ENCODE peak calls at places on chromosome 17, in four cellular contexts. K is CD4-positive, alpha-beta T cell; T is effector CD8-positive, alpha-beta T cell; Q is T1000. Z is an unnamed sample.

GRCh38 chr17:49280061-49280460 is 49.5 kb upstream of the PHOSPHO1 start:
- DNase-seq in K (no peak), T (no peak), Q (no peak), Z (no peak)

GRCh38 chr17:72725432-72726068 is 366.9 kb downstream of the SLC39A11 start:
- DNase-seq in K (peak; percentile 24), T (no peak), Q (no peak), Z (peak; percentile 9)

GRCh38 chr17:71380535-71380934 is 740.3 kb upstream of the SOX9 start:
- DNase-seq in K (no peak), T (no peak), Q (no peak), Z (no peak)

GRCh38 chr17:65455972-65456343 is 105.5 kb downstream of the AXIN2 start:
- DNase-seq in K (peak; percentile 12), T (no peak), Q (no peak), Z (no peak)

GRCh38 chr17:58006563-58006923 is 503 bp downstream of the SRSF1 start:
- DNase-seq in K (peak; percentile 36), T (peak; percentile 35), Q (peak; percentile 36), Z (peak; percentile 57)

GRCh38 chr17:78381601-78382168 is 3.2 kb downstream of the PGS1 start:
- DNase-seq in K (peak; percentile 33), T (no peak), Q (no peak), Z (no peak)

GRCh38 chr17:66542183-66542966 is 240.0 kb downstream of the PRKCA start:
- DNase-seq in K (no peak), T (no peak), Q (no peak), Z (no peak)

GRCh38 chr17:65936013-65936412 is 255.9 kb downstream of the CEP112 start:
- DNase-seq in K (no peak), T (no peak), Q (no peak), Z (no peak)

GRCh38 chr17:38918129-38918913 is 7.1 kb upstream of the LASP1NB start:
- DNase-seq in K (no peak), T (no peak), Q (no peak), Z (no peak)

GRCh38 chr17:6638046-6638908 is 2.2 kb downstream of the KIAA0753 start:
- DNase-seq in K (no peak), T (no peak), Q (no peak), Z (no peak)

GRCh38 chr17:65163990-65164495 is 26.9 kb downstream of the RGS9 start:
- DNase-seq in K (peak; percentile 30), T (no peak), Q (no peak), Z (no peak)

GRCh38 chr17:75909051-75909811 is 4.5 kb upstream of the MRPL38 start:
- DNase-seq in K (no peak), T (no peak), Q (no peak), Z (no peak)

GRCh38 chr17:17822189-17822978 is 14.4 kb downstream of the SREBF1 start:
- DNase-seq in K (no peak), T (no peak), Q (no peak), Z (peak; percentile 90)

GRCh38 chr17:82795615-82796014 is 43.8 kb downstream of the TBCD start:
- DNase-seq in K (no peak), T (no peak), Q (no peak), Z (no peak)

GRCh38 chr17:74758846-74759163 is 10.4 kb downstream of the NHERF1 start:
- DNase-seq in K (no peak), T (no peak), Q (no peak), Z (peak; percentile 32)